ENCODE peak calls at places on chromosomes 13 and 19, in four cellular contexts. W, G, P and B are unnamed samples.

GRCh38 chr19:18606281-18607221 is at the start of gene CRLF1:
- DNase-seq in P (no peak), W (no peak), G (no peak), B (no peak)

GRCh38 chr13:100738176-100738855 is 63.7 kb upstream of the TMTC4 start:
- DNase-seq in G (no peak), W (no peak), P (no peak), B (no peak)

GRCh38 chr13:99231726-99232125 is 26.5 kb downstream of the GPR18 start:
- DNase-seq in W (no peak), P (no peak), G (no peak), B (no peak)

GRCh38 chr19:10766681-10767201 is 48.9 kb downstream of the DNM2 start:
- DNase-seq in P (no peak), W (no peak), G (no peak), B (no peak)

GRCh38 chr13:98048263-98048662 is 94.6 kb upstream of the FARP1 start:
- DNase-seq in G (no peak), W (no peak), P (no peak), B (no peak)

GRCh38 chr13:33280550-33280905 is 5.0 kb downstream of the STARD13 start:
- DNase-seq in P (no peak), G (no peak), W (no peak), B (no peak)

GRCh38 chr19:17320435-17320834 is 11.1 kb downstream of the DDA1 start:
- DNase-seq in W (no peak), P (no peak), G (no peak), B (no peak)

GRCh38 chr19:46818812-46819211 is 30.4 kb upstream of the SLC1A5 start:
- DNase-seq in W (no peak), P (no peak), G (no peak), B (no peak)

GRCh38 chr13:107365466-107366215 is 797.7 kb upstream of the ARGLU1 start:
- DNase-seq in G (no peak), P (no peak), W (no peak), B (no peak)

GRCh38 chr13:99976502-99977115 is 5.0 kb upstream of the ZIC2 start:
- DNase-seq in P (no peak), W (no peak), G (no peak), B (no peak)

GRCh38 chr19:41218615-41219507 is at the start of gene AXL:
- DNase-seq in G (peak; percentile 67), W (no peak), P (peak; percentile 50), B (peak; percentile 61)